ENCODE peak calls at places on chromosomes 13 and 19, in seven cellular contexts. One of them, this sample, is unnamed.

GRCh38 chr13:24161010-24161775 is 673 bp downstream of the SPATA13 start:
- DNase-seq in brain microvascular endothelial cell: no peak
- DNase-seq in tibial artery: peak; percentile 69
- DNase-seq in CD8-positive, alpha-beta memory T cell: peak; percentile 61
- DNase-seq in SK-N-SH: peak; percentile 65
- DNase-seq in A549: no peak
- DNase-seq in ovary: peak; percentile 67
- DNase-seq in this sample: peak; percentile 62

GRCh38 chr19:41535029-41535622 is 40.8 kb upstream of the CEACAM21 start:
- DNase-seq in ovary: no peak
- DNase-seq in A549: no peak
- DNase-seq in CD8-positive, alpha-beta memory T cell: no peak
- DNase-seq in tibial artery: no peak
- DNase-seq in SK-N-SH: no peak
- DNase-seq in brain microvascular endothelial cell: no peak
- DNase-seq in this sample: no peak

GRCh38 chr19:37537391-37537947 is 30.7 kb downstream of the ZNF793 start:
- DNase-seq in CD8-positive, alpha-beta memory T cell: no peak
- DNase-seq in tibial artery: no peak
- DNase-seq in ovary: no peak
- DNase-seq in brain microvascular endothelial cell: no peak
- DNase-seq in SK-N-SH: no peak
- DNase-seq in A549: no peak
- DNase-seq in this sample: no peak

GRCh38 chr13:29922896-29923295 is 72.5 kb upstream of the UBL3 start:
- DNase-seq in CD8-positive, alpha-beta memory T cell: no peak
- DNase-seq in ovary: no peak
- DNase-seq in A549: peak; percentile 25
- DNase-seq in brain microvascular endothelial cell: peak; percentile 58
- DNase-seq in SK-N-SH: no peak
- DNase-seq in tibial artery: no peak
- DNase-seq in this sample: peak; percentile 33

GRCh38 chr13:45468676-45469075 is 3.9 kb downstream of the COG3 start:
- DNase-seq in brain microvascular endothelial cell: no peak
- DNase-seq in SK-N-SH: peak; percentile 9
- DNase-seq in A549: no peak
- DNase-seq in tibial artery: no peak
- DNase-seq in ovary: no peak
- DNase-seq in CD8-positive, alpha-beta memory T cell: no peak
- DNase-seq in this sample: no peak

GRCh38 chr19:49469828-49470614 is 4.0 kb upstream of the FLT3LG start:
- DNase-seq in brain microvascular endothelial cell: no peak
- DNase-seq in tibial artery: no peak
- DNase-seq in A549: peak; percentile 49
- DNase-seq in ovary: no peak
- DNase-seq in SK-N-SH: no peak
- DNase-seq in CD8-positive, alpha-beta memory T cell: peak; percentile 90
- DNase-seq in this sample: no peak

GRCh38 chr13:76512676-76513277 is 373.4 kb downstream of the KCTD12 start:
- DNase-seq in ovary: no peak
- DNase-seq in CD8-positive, alpha-beta memory T cell: no peak
- DNase-seq in brain microvascular endothelial cell: peak; percentile 92
- DNase-seq in tibial artery: no peak
- DNase-seq in SK-N-SH: peak; percentile 11
- DNase-seq in A549: peak; percentile 4
- DNase-seq in this sample: peak; percentile 14

GRCh38 chr19:43300876-43301765 is 31.8 kb upstream of the PSG9 start:
- DNase-seq in tibial artery: no peak
- DNase-seq in ovary: no peak
- DNase-seq in SK-N-SH: no peak
- DNase-seq in brain microvascular endothelial cell: no peak
- DNase-seq in A549: no peak
- DNase-seq in CD8-positive, alpha-beta memory T cell: no peak
- DNase-seq in this sample: no peak

GRCh38 chr19:12796146-12797071 is 5.1 kb downstream of the JUNB start:
- DNase-seq in SK-N-SH: peak; percentile 77
- DNase-seq in A549: peak; percentile 86
- DNase-seq in CD8-positive, alpha-beta memory T cell: peak; percentile 82
- DNase-seq in brain microvascular endothelial cell: peak; percentile 58
- DNase-seq in ovary: peak; percentile 81
- DNase-seq in tibial artery: peak; percentile 86
- DNase-seq in this sample: peak; percentile 88

GRCh38 chr19:6556043-6556449 is 25.2 kb downstream of the TNFSF9 start:
- DNase-seq in tibial artery: no peak
- DNase-seq in brain microvascular endothelial cell: no peak
- DNase-seq in A549: no peak
- DNase-seq in ovary: no peak
- DNase-seq in CD8-positive, alpha-beta memory T cell: no peak
- DNase-seq in SK-N-SH: no peak
- DNase-seq in this sample: no peak
- H3K27ac ChIP-seq in tibial artery: no peak overlapping the region
- H3K27ac ChIP-seq in brain microvascular endothelial cell: no peak overlapping the region
- H3K27ac ChIP-seq in A549: no peak overlapping the region
- H3K27ac ChIP-seq in ovary: no peak overlapping the region
- H3K27ac ChIP-seq in CD8-positive, alpha-beta memory T cell: no peak overlapping the region
- H3K27ac ChIP-seq in SK-N-SH: no peak overlapping the region
- H3K27ac ChIP-seq in this sample: no peak overlapping the region

DNA sequence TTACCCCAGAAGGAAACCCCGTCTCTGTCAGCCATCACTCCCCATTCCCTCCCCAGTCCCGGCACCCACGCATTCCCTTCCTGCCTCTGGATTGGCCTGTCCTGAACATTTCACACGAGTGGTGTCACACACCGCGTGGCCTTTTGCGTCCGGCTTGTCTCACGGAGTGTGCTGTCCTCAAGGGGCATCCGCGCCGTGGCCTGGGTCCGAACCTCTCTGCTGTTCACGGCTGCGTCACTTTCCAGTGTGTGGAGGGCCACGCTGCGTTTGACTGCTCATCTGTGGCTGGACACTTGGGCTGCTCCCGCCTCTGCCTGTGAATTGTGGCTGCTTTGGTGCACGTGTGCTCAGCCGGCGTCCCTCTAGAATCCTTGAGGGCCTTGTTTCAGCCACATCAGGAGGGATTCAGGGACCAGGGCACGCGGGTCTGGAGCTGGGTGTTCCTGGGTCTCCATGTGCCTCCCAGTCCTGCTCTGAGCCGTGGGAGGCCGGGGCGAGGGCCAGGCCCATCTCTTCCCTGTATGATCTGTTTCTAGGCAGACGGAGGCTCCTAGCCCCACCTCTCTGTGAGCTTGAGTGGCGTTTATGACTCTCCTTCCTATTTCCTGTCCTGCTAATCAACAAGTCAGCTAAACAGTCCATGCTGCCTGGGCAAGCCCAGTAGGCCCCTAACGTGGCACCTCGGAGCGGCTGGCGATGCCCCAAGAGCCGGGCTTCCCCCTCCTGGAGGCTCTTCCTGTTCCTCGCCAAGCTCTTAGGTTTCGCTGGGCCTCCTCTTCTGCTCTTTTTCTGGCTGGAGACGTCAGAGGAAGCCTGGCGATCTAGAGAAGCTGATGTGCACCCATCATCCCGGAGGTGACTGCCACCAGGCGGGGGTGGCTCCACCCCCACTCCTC is 8.1 kb downstream of the STK11 start:
- DNase-seq in ovary: peak; percentile 44
- DNase-seq in SK-N-SH: peak; percentile 57
- DNase-seq in brain microvascular endothelial cell: peak; percentile 73
- DNase-seq in A549: no peak
- DNase-seq in CD8-positive, alpha-beta memory T cell: no peak
- DNase-seq in tibial artery: peak; percentile 91
- DNase-seq in this sample: no peak
- H3K27ac ChIP-seq in ovary: no peak overlapping the region
- H3K27ac ChIP-seq in SK-N-SH: peak overlapping the region; percentile 92
- H3K27ac ChIP-seq in brain microvascular endothelial cell: peak overlapping the region; percentile 61
- H3K27ac ChIP-seq in A549: no peak overlapping the region
- H3K27ac ChIP-seq in CD8-positive, alpha-beta memory T cell: no peak overlapping the region
- H3K27ac ChIP-seq in tibial artery: peak overlapping the region; percentile 94
- H3K27ac ChIP-seq in this sample: no peak overlapping the region

GRCh38 chr19:17088552-17088951 is 13.0 kb downstream of the MYO9B start:
- DNase-seq in ovary: no peak
- DNase-seq in SK-N-SH: no peak
- DNase-seq in CD8-positive, alpha-beta memory T cell: no peak
- DNase-seq in A549: no peak
- DNase-seq in brain microvascular endothelial cell: no peak
- DNase-seq in tibial artery: no peak
- DNase-seq in this sample: no peak
- H3K27ac ChIP-seq in ovary: no peak overlapping the region
- H3K27ac ChIP-seq in SK-N-SH: no peak overlapping the region
- H3K27ac ChIP-seq in CD8-positive, alpha-beta memory T cell: no peak overlapping the region
- H3K27ac ChIP-seq in A549: peak overlapping the region; percentile 16
- H3K27ac ChIP-seq in brain microvascular endothelial cell: peak overlapping the region; percentile 75
- H3K27ac ChIP-seq in tibial artery: peak overlapping the region; percentile 98
- H3K27ac ChIP-seq in this sample: no peak overlapping the region

DNA sequence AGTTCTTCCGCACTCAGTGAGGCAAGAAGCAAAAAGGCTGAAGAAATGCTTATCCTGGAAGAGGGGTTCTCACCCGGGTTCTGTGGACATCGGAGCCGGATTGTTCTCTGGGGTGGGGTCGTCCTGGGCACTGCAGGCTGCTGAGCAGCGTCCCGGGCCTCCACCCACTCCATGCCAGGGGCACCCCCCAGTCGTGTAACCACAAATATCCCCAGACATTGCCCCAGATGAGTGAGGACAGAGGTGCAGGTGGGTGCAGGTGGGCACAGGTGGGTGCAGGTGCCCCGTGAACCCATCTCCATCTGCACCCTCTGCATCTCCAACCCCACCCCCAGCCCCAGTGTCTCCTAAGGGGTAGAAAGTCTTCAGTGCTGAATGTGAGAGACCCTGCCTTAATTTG is 67.5 kb downstream of the GNG7 start:
- DNase-seq in A549: no peak
- DNase-seq in SK-N-SH: no peak
- DNase-seq in CD8-positive, alpha-beta memory T cell: no peak
- DNase-seq in ovary: no peak
- DNase-seq in tibial artery: no peak
- DNase-seq in brain microvascular endothelial cell: no peak
- DNase-seq in this sample: no peak
- H3K27ac ChIP-seq in A549: no peak overlapping the region
- H3K27ac ChIP-seq in SK-N-SH: no peak overlapping the region
- H3K27ac ChIP-seq in CD8-positive, alpha-beta memory T cell: no peak overlapping the region
- H3K27ac ChIP-seq in ovary: peak overlapping the region; percentile 78
- H3K27ac ChIP-seq in tibial artery: peak overlapping the region; percentile 81
- H3K27ac ChIP-seq in brain microvascular endothelial cell: no peak overlapping the region
- H3K27ac ChIP-seq in this sample: no peak overlapping the region

GRCh38 chr13:49521216-49521615 is 25.5 kb downstream of the PHF11 start:
- DNase-seq in ovary: no peak
- DNase-seq in brain microvascular endothelial cell: no peak
- DNase-seq in tibial artery: no peak
- DNase-seq in SK-N-SH: no peak
- DNase-seq in CD8-positive, alpha-beta memory T cell: no peak
- DNase-seq in A549: no peak
- DNase-seq in this sample: no peak
- H3K27ac ChIP-seq in ovary: no peak overlapping the region
- H3K27ac ChIP-seq in brain microvascular endothelial cell: no peak overlapping the region
- H3K27ac ChIP-seq in tibial artery: no peak overlapping the region
- H3K27ac ChIP-seq in SK-N-SH: no peak overlapping the region
- H3K27ac ChIP-seq in CD8-positive, alpha-beta memory T cell: no peak overlapping the region
- H3K27ac ChIP-seq in A549: no peak overlapping the region
- H3K27ac ChIP-seq in this sample: no peak overlapping the region

This sample was measured in SJCRH30.